ENCODE peak calls at places on chromosomes 13 and 19, in five cellular contexts. T, K, E, B and Z are unnamed samples.

GRCh38 chr13:47680752-47681151 is 320.3 kb downstream of the SUCLA2 start:
- DNase-seq in E (no peak), T (no peak), K (no peak), B (no peak), Z (no peak)

GRCh38 chr19:3029070-3029923 is at the start of gene TLE2:
- DNase-seq in K (peak), T (no peak), E (no peak), B (no peak), Z (no peak)

GRCh38 chr19:45960595-45961235 is 12.9 kb downstream of the NOVA2 start:
- DNase-seq in B (no peak), K (peak), T (no peak), E (no peak), Z (no peak)

GRCh38 chr19:27779953-27780352 is 1433.0 kb downstream of the UQCRFS1 start:
- DNase-seq in B (no peak), T (no peak), E (no peak), K (no peak), Z (no peak)

GRCh38 chr13:112983428-112984196 is 14.6 kb downstream of the MCF2L start:
- DNase-seq in B (no peak), K (peak), T (no peak), E (peak), Z (no peak)

GRCh38 chr13:39565036-39565949 is 37.7 kb downstream of the LHFPL6 start:
- DNase-seq in E (peak), K (no peak), B (peak), T (peak), Z (no peak)

GRCh38 chr19:34430738-34431625 is 2.8 kb downstream of the UBA2 start:
- DNase-seq in B (peak), T (no peak), K (peak), E (peak), Z (no peak)

GRCh38 chr13:31385534-31385933 is 185.8 kb downstream of the B3GLCT start:
- DNase-seq in B (no peak), K (no peak), T (no peak), E (no peak), Z (no peak)

GRCh38 chr13:111460548-111461444 is 140.4 kb downstream of the TEX29 start:
- DNase-seq in T (peak), E (peak), B (peak), K (no peak), Z (no peak)

GRCh38 chr19:19459707-19460251 is 54.3 kb downstream of the GATAD2A start:
- DNase-seq in T (no peak), E (no peak), B (no peak), K (no peak), Z (no peak)

GRCh38 chr13:100440756-100441421 is 147.7 kb downstream of the GGACT start:
- DNase-seq in B (no peak), E (peak), T (no peak), K (no peak), Z (no peak)

GRCh38 chr13:32883501-32883900 is 132.7 kb upstream of the KL start:
- DNase-seq in B (no peak), K (no peak), T (no peak), E (no peak), Z (no peak)

GRCh38 chr13:114032121-114032799 is 58.4 kb upstream of the C13orf46 start:
- DNase-seq in B (no peak), T (no peak), E (peak), K (no peak), Z (no peak)

GRCh38 chr19:16594681-16595091 is 22.5 kb upstream of the SLC35E1 start:
- DNase-seq in B (no peak), T (no peak), K (no peak), E (no peak), Z (no peak)

GRCh38 chr19:14553042-14553938 is 18.6 kb downstream of the NDUFB7 start:
- DNase-seq in E (no peak), B (no peak), T (no peak), K (no peak), Z (no peak)

GRCh38 chr13:99614465-99614885 is 113.2 kb downstream of the TM9SF2 start:
- DNase-seq in K (peak), E (peak), T (no peak), B (peak), Z (no peak)

GRCh38 chr13:34967851-34968562 is 25.9 kb downstream of the NBEA start:
- DNase-seq in E (no peak), K (no peak), T (no peak), B (no peak), Z (no peak)

GRCh38 chr19:4199699-4200293 is 17.3 kb downstream of the ANKRD24 start:
- DNase-seq in T (no peak), B (peak), E (peak), K (peak), Z (no peak)

GRCh38 chr13:41827507-41828213 is 133.2 kb downstream of the VWA8 start:
- DNase-seq in K (no peak), E (no peak), B (peak), T (no peak), Z (no peak)

GRCh38 chr13:68261105-68261504 is 1031.0 kb upstream of the PCDH9 start:
- DNase-seq in K (no peak), B (peak), T (peak), E (peak), Z (no peak)

DNA sequence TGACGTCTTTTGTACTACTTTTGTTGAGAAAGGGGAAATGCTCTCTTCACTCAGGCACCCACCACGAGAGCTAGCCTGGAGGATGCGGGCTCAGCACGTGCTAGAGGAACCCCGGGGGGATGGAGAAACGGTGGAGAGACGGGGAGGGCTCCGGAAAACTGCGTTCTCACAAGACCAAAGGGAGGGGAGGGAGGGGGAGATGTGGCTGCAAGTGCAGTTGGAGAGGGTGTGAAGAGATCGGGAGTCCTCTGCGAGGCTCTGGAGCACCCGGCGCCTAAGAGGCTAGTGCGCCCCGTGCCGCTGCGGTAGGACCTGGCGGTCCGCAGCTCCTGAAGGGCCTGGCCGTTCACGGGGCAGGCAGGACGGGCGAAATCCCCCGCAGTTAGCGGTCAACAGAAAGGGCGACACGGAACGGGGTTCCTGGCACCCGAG is 43.4 kb upstream of the XPO4 start:
- DNase-seq in K (no peak), E (no peak), B (no peak), T (peak), Z (no peak)
- TF ChIP-seq RAD21 in K (no peak), E (no peak), B (no peak), T (no peak), Z (no peak)

DNA sequence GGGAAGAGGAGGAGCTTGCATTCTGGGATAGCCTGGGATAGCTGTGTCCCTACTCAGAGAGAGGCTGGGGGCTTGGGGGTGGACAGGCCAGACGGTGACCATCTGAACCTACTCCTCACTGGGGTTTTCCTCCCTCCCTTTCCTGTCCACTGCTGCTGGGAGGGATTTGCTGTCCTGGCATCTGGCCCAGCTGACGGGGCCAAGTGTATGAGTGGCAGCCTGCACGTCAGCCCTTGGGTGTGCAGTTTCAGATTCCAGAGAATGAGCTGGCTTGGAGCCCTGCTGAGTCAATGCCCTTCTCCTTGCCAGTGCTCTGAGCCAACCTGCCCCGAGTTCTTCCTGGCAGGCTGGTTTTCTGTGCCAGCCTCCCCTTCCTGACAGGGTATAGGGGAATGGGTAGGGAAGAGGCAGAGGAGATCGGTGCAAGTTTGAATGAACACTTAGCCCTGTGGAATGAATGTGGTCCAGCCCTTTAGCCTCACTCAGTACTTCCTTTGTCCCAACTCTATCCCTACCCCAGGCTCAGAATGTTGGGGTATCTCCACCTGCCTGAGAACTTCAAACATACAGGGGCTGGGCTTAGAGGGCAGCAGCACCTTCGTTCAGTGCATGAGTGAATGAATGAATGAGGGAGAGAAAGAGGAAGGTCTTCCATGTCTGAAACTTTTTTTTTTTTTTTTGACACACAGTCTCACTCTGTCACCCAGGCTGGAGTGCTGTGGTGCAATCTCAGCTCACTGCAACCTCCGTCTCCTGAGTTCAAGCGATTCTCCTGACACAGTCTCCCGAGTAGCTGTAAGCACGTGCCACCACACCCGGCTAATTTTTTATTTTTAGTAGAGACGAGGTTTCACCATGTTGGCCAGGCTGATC is 1.8 kb upstream of the ANGPTL4 start:
- DNase-seq in T (no peak), E (peak), B (peak), K (no peak), Z (no peak)
- TF ChIP-seq RAD21 in T (no peak), E (no peak), B (no peak), K (no peak), Z (no peak)

GRCh38 chr19:30302076-30302475 is 70.1 kb upstream of the ZNF536 start:
- DNase-seq in B (no peak), E (no peak), T (no peak), K (no peak), Z (no peak)
- TF ChIP-seq RAD21 in B (no peak), E (no peak), T (no peak), K (no peak), Z (no peak)

DNA sequence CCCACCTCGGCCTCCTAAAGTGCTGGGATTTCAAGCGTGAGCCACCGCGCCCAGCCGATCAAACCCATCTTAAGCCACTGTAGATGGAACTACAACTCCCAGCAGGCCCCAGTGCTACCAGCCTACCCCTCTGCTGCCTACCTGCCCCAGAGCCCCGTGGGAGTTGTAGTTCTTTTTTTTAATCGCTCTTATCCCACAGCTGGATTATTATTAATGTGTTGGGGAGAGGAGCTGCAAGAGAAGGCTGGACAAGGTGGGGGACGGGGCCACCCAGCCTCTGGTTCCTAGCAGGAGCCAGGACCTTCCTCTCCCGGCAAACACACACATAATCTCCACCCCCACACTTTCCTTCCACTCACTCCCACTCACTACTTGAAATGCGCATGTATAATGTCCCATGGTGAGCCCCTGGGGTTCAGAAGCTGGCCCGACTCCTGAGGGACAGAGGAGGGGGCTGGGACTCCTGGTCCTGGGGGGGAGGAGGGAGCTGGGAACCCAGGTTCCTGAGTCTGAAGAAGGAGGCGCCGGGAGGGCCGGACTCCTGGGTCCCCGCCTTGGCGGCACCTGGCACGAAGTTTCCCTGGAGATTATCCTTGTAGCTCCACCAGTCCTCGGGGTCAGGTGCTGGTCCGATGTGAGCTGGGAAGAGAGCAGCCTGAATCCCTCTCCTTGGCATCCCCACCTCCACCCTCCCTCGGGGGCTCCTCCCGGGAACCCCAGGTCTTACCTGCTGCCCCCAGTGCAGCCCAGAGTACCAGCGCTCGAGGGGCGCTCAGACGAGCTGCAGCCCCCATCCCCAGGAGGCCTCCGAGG is 942 bp downstream of the CA11 start:
- DNase-seq in E (peak), B (peak), K (peak), T (no peak), Z (no peak)
- TF ChIP-seq RAD21 in E (no peak), B (no peak), K (no peak), T (no peak), Z (no peak)

GRCh38 chr19:55855160-55855559 is 18.8 kb downstream of the NLRP4 start:
- DNase-seq in B (no peak), T (no peak), K (no peak), E (no peak), Z (peak)

GRCh38 chr19:55857974-55858373 is 21.6 kb downstream of the NLRP4 start:
- DNase-seq in B (no peak), T (no peak), K (no peak), E (no peak), Z (no peak)

GRCh38 chr19:55858401-55858800 is 22.1 kb downstream of the NLRP4 start:
- DNase-seq in E (no peak), B (no peak), K (no peak), T (no peak), Z (no peak)

GRCh38 chr19:55857149-55857548 is 20.8 kb downstream of the NLRP4 start:
- DNase-seq in K (no peak), B (no peak), T (no peak), E (no peak), Z (peak)
- TF ChIP-seq RAD21 in K (no peak), B (no peak), T (no peak), E (no peak), Z (no peak)

DNA sequence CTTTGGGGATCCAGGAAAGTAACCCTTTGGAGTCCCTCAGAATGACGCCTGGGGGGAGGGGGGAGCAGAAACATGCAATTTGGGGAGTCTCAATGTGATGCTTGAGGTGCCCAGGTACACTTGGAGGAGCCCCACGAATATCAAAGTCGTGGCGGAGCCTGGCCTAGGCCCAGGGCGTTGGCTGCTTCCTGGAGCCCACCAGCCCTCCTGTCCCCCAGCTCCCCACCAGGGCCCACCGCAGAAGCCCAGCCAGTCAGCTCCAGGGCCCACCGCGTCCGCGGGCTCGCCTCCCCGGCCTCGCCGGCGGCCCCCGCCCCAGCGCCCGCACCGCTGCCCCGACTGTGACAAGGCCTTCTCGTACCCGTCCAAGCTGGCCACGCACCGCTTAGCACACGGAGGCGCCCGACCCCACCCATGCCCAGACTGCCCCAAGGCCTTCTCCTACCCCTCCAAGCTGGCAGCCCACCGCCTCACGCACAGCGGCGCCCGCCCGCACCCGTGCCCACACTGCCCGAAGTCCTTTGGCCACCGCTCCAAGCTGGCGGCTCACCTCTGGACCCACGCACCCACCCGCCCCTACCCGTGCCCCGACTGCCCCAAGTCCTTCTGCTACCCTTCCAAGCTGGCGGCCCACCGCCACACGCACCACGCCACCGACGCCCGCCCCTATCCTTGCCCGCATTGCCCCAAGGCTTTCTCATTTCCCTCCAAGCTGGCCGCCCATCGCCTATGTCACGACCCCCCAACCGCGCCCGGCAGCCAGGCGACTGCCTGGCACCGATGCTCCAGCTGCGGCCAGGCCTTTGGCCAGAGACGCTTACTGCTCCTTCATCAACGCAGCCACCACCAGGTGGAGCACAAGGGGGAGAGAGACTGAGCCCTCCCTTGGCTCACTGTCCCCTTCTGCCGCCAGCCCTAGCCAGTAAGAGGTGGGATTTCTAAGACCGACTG is 2.1 kb downstream of the ZNF575 start:
- DNase-seq in K (peak), B (peak), E (peak), T (peak), Z (no peak)
- TF ChIP-seq RAD21 in K (peak), B (peak), E (peak), T (peak), Z (no peak)

GRCh38 chr13:30191491-30192100 is 115.8 kb downstream of the KATNAL1 start:
- DNase-seq in T (no peak), E (no peak), B (no peak), K (no peak), Z (no peak)

GRCh38 chr13:30181856-30182651 is 125.3 kb downstream of the KATNAL1 start:
- DNase-seq in K (no peak), T (no peak), E (no peak), B (no peak), Z (no peak)

GRCh38 chr13:30192320-30193093 is 114.8 kb downstream of the KATNAL1 start:
- DNase-seq in K (no peak), B (no peak), E (no peak), T (no peak), Z (peak)

GRCh38 chr13:30186644-30187431 is 120.5 kb downstream of the KATNAL1 start:
- DNase-seq in K (no peak), E (no peak), T (no peak), B (no peak), Z (no peak)
- TF ChIP-seq RAD21 in K (no peak), E (no peak), T (no peak), B (no peak), Z (no peak)

GRCh38 chr19:41269055-41269454 is 4.9 kb downstream of the HNRNPUL1 start:
- DNase-seq in B (no peak), E (no peak), K (no peak), T (no peak), Z (no peak)
- TF ChIP-seq RAD21 in B (no peak), E (no peak), K (no peak), T (no peak), Z (no peak)

DNA sequence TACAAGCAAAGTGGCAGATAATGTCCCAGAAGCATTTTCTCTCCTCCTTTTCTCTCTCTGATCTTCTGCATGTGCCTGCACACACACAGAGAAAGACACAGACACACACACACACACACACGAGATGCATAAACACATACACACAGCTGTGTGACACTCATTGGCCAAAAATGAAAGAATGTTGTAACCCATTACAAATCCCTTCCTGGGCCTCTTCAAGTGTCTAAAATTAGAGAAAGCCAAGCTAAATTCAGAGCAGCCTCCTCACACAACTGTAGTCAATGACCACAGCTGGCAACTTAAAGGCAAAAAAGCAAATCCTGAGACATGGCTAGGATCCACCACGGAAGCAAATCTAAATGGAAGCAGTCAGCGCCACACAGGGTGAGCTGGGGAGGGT is 620.8 kb downstream of the EFNB2 start:
- DNase-seq in B (no peak), K (no peak), E (no peak), T (no peak), Z (no peak)
- TF ChIP-seq RAD21 in B (no peak), K (no peak), E (no peak), T (no peak), Z (no peak)